ENCODE peak calls at places on chromosomes 16 and 17, in eight cellular contexts. B, R, Q, X, P, A, O and T are unnamed samples.

GRCh38 chr17:5798104-5798503 is 213.8 kb upstream of the NLRP1 start:
- DNase-seq in Q (no peak), A (no peak), P (no peak), X (no peak), R (no peak), O (no peak), B (no peak), T (no peak)

GRCh38 chr16:68311316-68311620 is 449 bp downstream of the PRMT7 start:
- DNase-seq in P (no peak), R (no peak), Q (no peak), O (no peak), A (no peak), B (no peak), X (no peak), T (no peak)

GRCh38 chr17:48052956-48053757 is 5.0 kb downstream of the NFE2L1 start:
- DNase-seq in O (peak; percentile 78), X (peak; percentile 89), B (peak; percentile 83), A (no peak), Q (no peak), P (peak; percentile 74), R (peak; percentile 92), T (no peak)

GRCh38 chr17:28407130-28407973 is 1.3 kb upstream of the SLC46A1 start:
- DNase-seq in R (no peak), P (no peak), X (no peak), A (peak; percentile 27), B (no peak), Q (no peak), O (no peak), T (no peak)

GRCh38 chr16:88747588-88748301 is 37.3 kb downstream of the PIEZO1 start:
- DNase-seq in O (no peak), P (no peak), A (no peak), Q (peak; percentile 66), R (no peak), X (no peak), B (no peak), T (no peak)

GRCh38 chr16:651844-652243 is 2.7 kb downstream of the WDR90 start:
- DNase-seq in R (no peak), Q (no peak), P (no peak), B (no peak), X (no peak), O (no peak), A (no peak), T (no peak)

GRCh38 chr17:40445769-40446468 is 2.7 kb downstream of the IGFBP4 start:
- DNase-seq in Q (no peak), R (no peak), O (no peak), B (no peak), P (no peak), A (no peak), X (no peak), T (no peak)

GRCh38 chr16:30972872-30973271 is 12.1 kb upstream of the HSD3B7 start:
- DNase-seq in Q (no peak), O (no peak), B (no peak), P (no peak), A (peak; percentile 40), R (no peak), X (no peak), T (no peak)

GRCh38 chr16:25257956-25258855 is 561 bp upstream of the ZKSCAN2 start:
- DNase-seq in B (no peak), A (peak; percentile 95), P (peak; percentile 67), O (peak; percentile 35), X (peak; percentile 79), R (peak; percentile 93), Q (peak; percentile 90), T (peak; percentile 87)

GRCh38 chr16:86824751-86825310 is 246.5 kb downstream of the FOXL1 start:
- DNase-seq in R (peak; percentile 46), A (no peak), Q (no peak), P (no peak), O (no peak), X (no peak), B (no peak), T (no peak)

GRCh38 chr17:29326414-29326813 is 32.5 kb upstream of the NUFIP2 start:
- DNase-seq in O (no peak), X (no peak), B (no peak), Q (no peak), P (no peak), R (no peak), A (no peak), T (no peak)

GRCh38 chr17:75645889-75646625 is 12.8 kb downstream of the SMIM5 start:
- DNase-seq in P (peak; percentile 86), B (no peak), Q (no peak), R (peak; percentile 64), A (no peak), O (no peak), X (no peak), T (peak; percentile 72)

GRCh38 chr17:7107012-7107754 is 7.4 kb downstream of the ASGR2 start:
- DNase-seq in O (no peak), Q (no peak), B (no peak), R (no peak), P (no peak), X (no peak), A (no peak), T (no peak)

GRCh38 chr17:27760069-27760885 is 40.1 kb downstream of the NOS2 start:
- DNase-seq in A (peak; percentile 65), O (peak; percentile 49), B (peak; percentile 67), P (peak; percentile 68), R (no peak), X (peak; percentile 65), Q (peak; percentile 59), T (no peak)

GRCh38 chr17:66755101-66755943 is 79.6 kb upstream of the CACNG5 start:
- DNase-seq in X (no peak), A (no peak), B (no peak), Q (no peak), P (peak; percentile 35), O (no peak), R (peak; percentile 45), T (no peak)

GRCh38 chr16:84484579-84485254 is 19.7 kb downstream of the MEAK7 start:
- DNase-seq in A (peak; percentile 55), Q (peak; percentile 32), R (no peak), P (peak; percentile 80), B (peak; percentile 66), X (peak; percentile 66), O (peak; percentile 48), T (peak; percentile 66)

GRCh38 chr16:27431773-27432599 is 30.0 kb downstream of the IL21R start:
- DNase-seq in P (peak; percentile 4), X (peak; percentile 10), A (no peak), Q (no peak), O (no peak), R (peak; percentile 17), B (peak; percentile 44), T (peak; percentile 55)

GRCh38 chr17:77233635-77234334 is 93.0 kb downstream of the SEC14L1 start:
- DNase-seq in R (peak; percentile 84), B (no peak), O (no peak), A (no peak), P (peak; percentile 53), X (no peak), Q (peak; percentile 62), T (no peak)

GRCh38 chr16:85615852-85616607 is 2.9 kb downstream of the GSE1 start:
- DNase-seq in P (peak; percentile 74), R (peak; percentile 91), A (peak; percentile 94), X (peak; percentile 76), B (peak; percentile 85), Q (peak; percentile 94), O (peak; percentile 60), T (peak; percentile 78)
- H3K4me3 ChIP-seq in P (no peak overlapping the region), R (peak overlapping the region; percentile 19), A (peak overlapping the region; percentile 73), X (peak overlapping the region; percentile 69), B (peak overlapping the region; percentile 66), Q (peak overlapping the region; percentile 76), O (no peak overlapping the region), T (peak overlapping the region; percentile 87)

DNA sequence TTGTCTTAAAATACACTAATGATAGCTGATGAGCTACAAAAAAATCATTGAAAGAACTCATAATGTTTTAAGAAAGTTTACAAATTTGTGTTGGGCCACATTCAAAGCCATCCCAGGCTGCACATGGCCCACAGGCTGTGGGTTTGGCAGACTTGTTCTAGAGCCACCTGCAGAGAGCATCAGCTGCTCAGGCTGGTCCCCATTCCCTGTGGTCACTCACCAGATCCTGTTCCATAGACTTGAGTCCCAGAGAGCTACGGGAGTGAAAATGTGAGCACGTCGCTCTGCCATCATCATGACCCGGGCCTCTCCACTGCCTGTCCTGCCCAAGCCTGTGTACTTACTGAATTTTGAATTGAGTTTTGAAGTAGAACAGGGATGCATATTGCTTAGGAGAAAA is 6.9 kb downstream of the SLC26A11 start:
- DNase-seq in X (no peak), P (no peak), B (no peak), Q (no peak), A (no peak), O (no peak), R (no peak), T (no peak)
- TF ChIP-seq CTCF in X (no peak), P (no peak), B (no peak), Q (no peak), A (no peak), O (no peak), R (no peak), T (no peak)

GRCh38 chr17:21127508-21128077 is 829 bp downstream of the DHRS7B start:
- DNase-seq in B (no peak), A (no peak), O (no peak), Q (no peak), P (no peak), X (no peak), R (no peak), T (no peak)
- H3K27ac ChIP-seq in B (peak overlapping the region; percentile 95), A (no peak overlapping the region), O (peak overlapping the region; percentile 89), Q (peak overlapping the region; percentile 68), P (no peak overlapping the region), X (peak overlapping the region; percentile 85), R (peak overlapping the region; percentile 95), T (peak overlapping the region; percentile 90)

GRCh38 chr17:44190496-44190895 is 3.7 kb downstream of the TMUB2 start:
- DNase-seq in O (no peak), X (no peak), A (no peak), R (no peak), P (no peak), B (no peak), Q (no peak), T (no peak)
- H3K4me3 ChIP-seq in O (no peak overlapping the region), X (no peak overlapping the region), A (no peak overlapping the region), R (no peak overlapping the region), P (no peak overlapping the region), B (no peak overlapping the region), Q (no peak overlapping the region), T (no peak overlapping the region)

GRCh38 chr17:82918508-82918907 is 78.7 kb upstream of the ZNF750 start:
- DNase-seq in P (no peak), O (no peak), Q (no peak), R (no peak), A (no peak), X (no peak), B (no peak), T (no peak)

GRCh38 chr17:82915010-82915696 is 75.3 kb upstream of the ZNF750 start:
- DNase-seq in B (no peak), O (no peak), A (no peak), R (no peak), Q (peak; percentile 92), X (no peak), P (no peak), T (no peak)

GRCh38 chr17:82915697-82916027 is 75.8 kb upstream of the ZNF750 start:
- DNase-seq in A (no peak), B (no peak), R (no peak), X (no peak), Q (peak; percentile 85), P (no peak), O (no peak), T (no peak)

GRCh38 chr17:82920150-82920549 is 80.3 kb upstream of the ZNF750 start:
- DNase-seq in B (no peak), O (no peak), R (no peak), X (no peak), Q (no peak), P (peak; percentile 82), A (no peak), T (no peak)

GRCh38 chr17:82917656-82918345 is 78.0 kb upstream of the ZNF750 start:
- DNase-seq in X (no peak), B (no peak), R (no peak), P (no peak), O (no peak), A (peak; percentile 30), Q (peak; percentile 66), T (no peak)
- TF ChIP-seq CTCF in X (peak; percentile 31), B (no peak), R (peak; percentile 17), P (peak; percentile 37), O (peak; percentile 28), A (peak; percentile 42), Q (peak; percentile 94), T (no peak)